ENCODE peak calls at places on chromosomes 16 and 17, in ten cellular contexts. C, E, S, W, L, G, V, R, Q and B are unnamed samples.

GRCh38 chr17:74417178-74418045 is 14.5 kb upstream of the GPRC5C start:
- DNase-seq in C (no peak), E (peak; percentile 33), S (peak; percentile 1), W (no peak), L (peak; percentile 69), G (no peak), V (no peak), R (no peak), Q (peak; percentile 71), B (no peak)

GRCh38 chr16:81899601-81900000 is 111.7 kb downstream of the SDR42E1 start:
- DNase-seq in C (no peak), E (no peak), S (no peak), W (no peak), L (no peak), G (peak; percentile 15), V (no peak), R (no peak), Q (no peak), B (no peak)

GRCh38 chr16:86389566-86390328 is 120.6 kb upstream of the FOXF1 start:
- DNase-seq in C (no peak), E (peak; percentile 79), S (no peak), W (peak; percentile 35), L (no peak), G (no peak), V (no peak), R (no peak), Q (no peak), B (peak; percentile 47)

GRCh38 chr16:57284206-57284951 is at the start of gene PLLP:
- DNase-seq in C (peak; percentile 85), E (no peak), S (peak; percentile 2), W (peak; percentile 54), L (peak; percentile 85), G (peak; percentile 61), V (no peak), R (peak; percentile 94), Q (peak; percentile 63), B (peak; percentile 47)

GRCh38 chr17:37312137-37312923 is 63.5 kb upstream of the C17orf78 start:
- DNase-seq in C (peak; percentile 22), E (no peak), S (no peak), W (no peak), L (no peak), G (no peak), V (no peak), R (no peak), Q (no peak), B (no peak)

GRCh38 chr17:16909472-16909871 is 62.4 kb downstream of the TNFRSF13B start:
- DNase-seq in C (peak; percentile 52), E (no peak), S (no peak), W (no peak), L (no peak), G (no peak), V (no peak), R (no peak), Q (no peak), B (no peak)

GRCh38 chr17:62627219-62627903 is at the start of gene MRC2:
- DNase-seq in C (peak; percentile 96), E (peak; percentile 84), S (peak; percentile 70), W (peak; percentile 80), L (no peak), G (peak; percentile 86), V (peak; percentile 68), R (peak; percentile 91), Q (peak; percentile 50), B (peak; percentile 76)

GRCh38 chr17:36818134-36818825 is 119.0 kb upstream of the LHX1 start:
- DNase-seq in C (no peak), E (no peak), S (no peak), W (no peak), L (no peak), G (no peak), V (no peak), R (no peak), Q (no peak), B (no peak)

GRCh38 chr17:80559688-80560290 is 15.2 kb downstream of the RPTOR start:
- DNase-seq in C (no peak), E (peak; percentile 45), S (peak; percentile 25), W (no peak), L (no peak), G (no peak), V (no peak), R (no peak), Q (no peak), B (peak; percentile 16)

DNA sequence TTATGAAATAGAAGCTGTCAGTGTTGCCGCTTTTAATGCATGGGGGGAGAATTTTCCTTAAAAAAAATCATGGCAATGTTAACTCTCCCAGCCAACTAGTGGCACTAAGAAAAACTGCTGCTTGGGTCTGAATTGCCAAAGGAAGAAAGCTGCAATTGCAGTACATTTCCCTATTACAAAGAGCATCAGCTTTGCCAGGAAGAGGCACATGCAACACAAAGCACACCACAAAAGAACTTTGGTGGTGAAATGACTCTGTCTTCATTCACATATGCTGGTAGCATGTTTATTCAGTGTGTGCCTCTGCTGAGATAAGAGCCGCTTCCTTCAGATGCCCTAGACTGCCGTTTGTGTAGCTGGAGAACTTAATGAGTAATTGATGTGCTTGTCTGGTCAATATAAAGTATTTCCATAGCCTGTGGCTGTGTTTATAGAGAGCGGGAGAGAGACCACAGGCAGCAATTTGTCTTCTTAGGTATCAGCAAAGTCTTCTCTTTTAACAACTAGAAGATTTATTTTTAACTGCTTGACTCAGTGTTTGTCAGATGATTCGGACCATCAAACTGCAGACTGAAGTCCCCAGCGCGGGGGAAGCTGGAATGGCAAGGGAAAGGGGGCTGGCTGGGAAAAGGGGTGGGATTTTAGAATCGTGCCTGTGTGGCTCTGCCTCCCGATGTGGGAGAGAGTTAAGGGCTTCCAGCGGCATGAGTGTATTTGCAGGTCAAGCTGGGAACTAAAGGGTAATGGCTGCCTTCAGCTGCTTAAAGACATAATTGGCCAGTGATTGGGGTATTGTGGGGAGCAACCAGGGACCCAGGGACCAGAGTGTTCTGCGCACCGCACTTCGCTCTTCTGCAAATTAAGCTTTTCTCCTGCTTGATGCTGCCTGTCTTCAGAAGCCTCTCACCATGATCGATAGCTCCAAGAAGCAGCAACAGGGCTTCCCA is 115.2 kb downstream of the MRTFB start:
- DNase-seq in C (peak; percentile 73), E (peak; percentile 84), S (peak; percentile 77), W (peak; percentile 25), L (no peak), G (no peak), V (no peak), R (no peak), Q (no peak), B (peak; percentile 71)
- TF ChIP-seq CTCF in C (peak; percentile 72), E (peak; percentile 72), S (peak; percentile 76), W (peak; percentile 48), L (no peak), G (peak; percentile 47), V (no peak), R (peak; percentile 45), Q (peak; percentile 21), B (peak; percentile 54)

GRCh38 chr17:67221062-67221998 is 23.7 kb downstream of the HELZ start:
- DNase-seq in C (peak; percentile 69), E (peak; percentile 78), S (peak; percentile 54), W (peak; percentile 80), L (no peak), G (no peak), V (no peak), R (no peak), Q (no peak), B (peak; percentile 76)
- TF ChIP-seq CTCF in C (peak; percentile 82), E (peak; percentile 74), S (peak; percentile 78), W (peak; percentile 85), L (no peak), G (peak; percentile 19), V (peak; percentile 15), R (no peak), Q (peak; percentile 28), B (no peak)

GRCh38 chr16:29809031-29809747 is 2.8 kb upstream of the PRRT2 start:
- DNase-seq in C (no peak), E (no peak), S (no peak), W (no peak), L (no peak), G (no peak), V (no peak), R (peak; percentile 86), Q (no peak), B (no peak)

GRCh38 chr16:29806641-29807425 is 504 bp downstream of the MAZ start:
- DNase-seq in C (peak; percentile 91), E (no peak), S (no peak), W (peak; percentile 86), L (peak; percentile 73), G (peak; percentile 84), V (no peak), R (peak; percentile 91), Q (peak; percentile 62), B (no peak)

GRCh38 chr16:29808219-29808900 is 2.0 kb downstream of the MAZ start:
- DNase-seq in C (no peak), E (no peak), S (no peak), W (no peak), L (no peak), G (no peak), V (no peak), R (peak; percentile 81), Q (peak; percentile 49), B (no peak)

GRCh38 chr16:29806096-29806579 is at the start of gene MAZ:
- DNase-seq in C (no peak), E (peak; percentile 94), S (peak; percentile 85), W (peak; percentile 90), L (no peak), G (no peak), V (no peak), R (peak; percentile 95), Q (no peak), B (no peak)

DNA sequence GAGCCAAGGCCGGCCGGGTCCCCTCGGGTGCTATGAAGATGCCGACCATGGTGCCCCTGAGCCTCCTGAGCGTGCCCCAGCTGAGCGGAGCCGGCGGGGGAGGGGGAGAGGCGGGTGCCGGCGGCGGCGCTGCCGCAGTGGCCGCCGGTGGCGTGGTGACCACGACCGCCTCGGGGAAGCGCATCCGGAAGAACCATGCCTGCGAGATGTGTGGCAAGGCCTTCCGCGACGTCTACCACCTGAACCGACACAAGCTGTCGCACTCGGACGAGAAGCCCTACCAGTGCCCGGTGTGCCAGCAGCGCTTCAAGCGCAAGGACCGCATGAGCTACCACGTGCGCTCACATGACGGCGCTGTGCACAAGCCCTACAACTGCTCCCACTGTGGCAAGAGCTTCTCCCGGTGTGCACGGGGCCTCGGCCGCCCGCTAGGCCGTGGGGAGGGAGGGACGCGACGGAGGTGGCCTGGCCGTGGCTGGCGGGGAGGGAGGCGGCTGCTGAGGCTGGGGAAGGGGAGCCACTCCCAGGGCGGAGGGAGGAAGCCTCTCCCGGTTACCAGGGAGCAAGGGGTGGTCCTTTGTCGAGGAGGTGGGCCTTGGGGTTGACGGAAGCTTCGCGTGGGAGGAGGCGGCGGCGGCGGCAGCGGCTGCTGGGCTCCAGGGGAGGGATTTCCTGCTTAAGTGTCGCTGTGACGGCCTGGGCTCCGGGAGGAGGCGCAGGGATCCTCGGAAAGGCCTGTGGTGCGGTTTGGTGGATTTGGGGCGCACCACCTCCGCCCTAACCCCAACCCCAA is 1.3 kb downstream of the MAZ start:
- DNase-seq in C (peak; percentile 92), E (peak; percentile 95), S (peak; percentile 92), W (peak; percentile 98), L (peak; percentile 89), G (peak; percentile 96), V (peak; percentile 91), R (peak; percentile 95), Q (peak; percentile 95), B (peak; percentile 97)
- TF ChIP-seq CTCF in C (peak; percentile 61), E (peak; percentile 42), S (peak; percentile 77), W (peak; percentile 53), L (no peak), G (peak; percentile 27), V (no peak), R (peak; percentile 37), Q (peak; percentile 32), B (peak; percentile 56)

DNA sequence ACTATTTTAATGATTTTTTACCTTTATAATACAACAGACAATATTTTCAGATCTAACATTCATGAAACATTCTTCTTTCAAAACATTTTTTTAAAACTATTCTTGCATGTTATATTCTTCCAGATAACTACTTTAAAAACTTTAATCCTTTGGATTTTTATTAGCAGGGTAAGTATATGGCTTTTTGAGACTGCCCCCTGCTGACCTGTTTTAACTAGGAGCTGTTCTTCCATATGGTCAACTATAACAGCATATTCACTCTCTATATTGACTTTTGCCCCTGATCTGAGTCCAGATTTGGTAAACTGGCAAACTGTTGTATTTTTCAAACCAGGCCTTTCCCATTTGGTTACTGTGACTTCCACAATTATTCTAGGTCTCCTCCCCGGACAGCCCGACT is 16.5 kb downstream of the ZNF18 start:
- DNase-seq in C (no peak), E (peak; percentile 26), S (no peak), W (peak; percentile 28), L (no peak), G (no peak), V (no peak), R (no peak), Q (no peak), B (no peak)
- TF ChIP-seq CTCF in C (peak; percentile 65), E (peak; percentile 46), S (peak; percentile 73), W (peak; percentile 49), L (no peak), G (no peak), V (no peak), R (no peak), Q (no peak), B (no peak)